ENCODE peak calls at places on chromosomes 16 and 17, in six cellular contexts. M is CD8-positive, alpha-beta memory T cell; H is H7; Y is left cardiac atrium; W is fibroblast of mammary gland; A is cardiac fibroblast. P is an unnamed sample.

GRCh38 chr17:62648247-62648953 is 20.9 kb downstream of the MRC2 start:
- DNase-seq in M (no peak), H (peak), Y (peak), W (no peak), A (no peak), P (peak)

GRCh38 chr16:1333854-1334719 is 642 bp downstream of the BAIAP3 start:
- DNase-seq in M (no peak), H (peak), Y (no peak), W (no peak), A (no peak), P (no peak)

GRCh38 chr16:9088848-9089247 is 2.6 kb upstream of the HAPSTR1 start:
- DNase-seq in M (no peak), H (no peak), Y (no peak), W (no peak), A (no peak), P (no peak)

GRCh38 chr16:52634101-52634500 is 87.2 kb upstream of the TOX3 start:
- DNase-seq in M (no peak), H (no peak), Y (no peak), W (no peak), A (no peak), P (no peak)

GRCh38 chr17:82799591-82799990 is 40.2 kb downstream of the ZNF750 start:
- DNase-seq in M (no peak), H (no peak), Y (no peak), W (no peak), A (no peak), P (no peak)

GRCh38 chr16:73154063-73154870 is 106.3 kb upstream of the ZFHX3 start:
- DNase-seq in M (no peak), H (no peak), Y (peak), W (no peak), A (no peak), P (no peak)

GRCh38 chr17:969767-970387 is 9.7 kb downstream of the NXN start:
- DNase-seq in M (no peak), H (peak), Y (no peak), W (peak), A (no peak), P (no peak)

GRCh38 chr17:67289174-67289876 is 44.3 kb upstream of the HELZ start:
- DNase-seq in M (no peak), H (peak), Y (peak), W (peak), A (peak), P (peak)

GRCh38 chr17:28610372-28610771 is 3.6 kb downstream of the RSKR start:
- DNase-seq in M (no peak), H (no peak), Y (no peak), W (no peak), A (no peak), P (no peak)

GRCh38 chr17:5418858-5419355 is 555 bp downstream of the NUP88 start:
- DNase-seq in M (peak), H (peak), Y (no peak), W (peak), A (peak), P (peak)

GRCh38 chr16:87007907-87008306 is 309.3 kb downstream of the C16orf95 start:
- DNase-seq in M (no peak), H (no peak), Y (no peak), W (no peak), A (no peak), P (no peak)

GRCh38 chr17:43406676-43407645 is 8.2 kb downstream of the ARL4D start:
- DNase-seq in M (no peak), H (peak), Y (no peak), W (peak), A (peak), P (peak)

GRCh38 chr16:17836868-17837602 is 366.3 kb upstream of the XYLT1 start:
- DNase-seq in M (no peak), H (peak), Y (no peak), W (peak), A (peak), P (peak)

GRCh38 chr17:42337442-42337841 is 49.1 kb downstream of the STAT5A start:
- DNase-seq in M (peak), H (no peak), Y (no peak), W (peak), A (peak), P (peak)

GRCh38 chr17:15261818-15262290 is 3.3 kb downstream of the PMP22 start:
- DNase-seq in M (no peak), H (peak), Y (peak), W (no peak), A (peak), P (peak)

P was measured in GM03348.